ENCODE peak calls at places on chromosomes 3 and 15, in six cellular contexts. H is upper lobe of left lung, W is HepG2, T is HCT116, C is GM12878, K is K562. A is an unnamed sample.

GRCh38 chr3:73419179-73419803 is 205.4 kb downstream of the PDZRN3 start:
- ATAC-seq in C (no peak), K (no peak), W (no peak), H (no peak), T (no peak), A (peak)

GRCh38 chr3:11554236-11554610 is 89.5 kb downstream of the VGLL4 start:
- ATAC-seq in W (peak), K (no peak), T (no peak), H (no peak), C (no peak), A (no peak)

GRCh38 chr3:54771050-54771449 is 156.8 kb downstream of the LRTM1 start:
- ATAC-seq in W (no peak), C (no peak), K (no peak), T (no peak), H (no peak), A (no peak)

GRCh38 chr3:101870138-101870537 is 20.8 kb downstream of the NFKBIZ start:
- ATAC-seq in C (no peak), T (no peak), W (no peak), K (no peak), H (no peak), A (no peak)

GRCh38 chr15:58447244-58448010 is 15.6 kb downstream of the LIPC start:
- ATAC-seq in W (no peak), C (no peak), T (no peak), H (no peak), K (no peak), A (no peak)

GRCh38 chr3:16290827-16291196 is 25.8 kb downstream of the OXNAD1 start:
- ATAC-seq in K (no peak), H (no peak), T (no peak), C (peak), W (no peak), A (no peak)

GRCh38 chr3:58575986-58576652 is 1.1 kb downstream of the FAM107A start:
- ATAC-seq in K (no peak), H (no peak), T (no peak), W (no peak), C (no peak), A (no peak)

GRCh38 chr15:82646250-82647044 is 716 bp downstream of the CPEB1 start:
- ATAC-seq in C (no peak), H (peak), K (peak), W (no peak), T (peak), A (peak)

GRCh38 chr3:129352650-129353588 is 74.2 kb downstream of the HMCES start:
- ATAC-seq in H (no peak), K (no peak), C (no peak), T (no peak), W (peak), A (peak)

GRCh38 chr15:74619916-74620635 is 4.4 kb downstream of the CLK3 start:
- ATAC-seq in W (no peak), K (no peak), C (no peak), H (no peak), T (no peak), A (no peak)

GRCh38 chr15:79629687-79630086 is 197.6 kb downstream of the MINAR1 start:
- ATAC-seq in W (no peak), K (no peak), H (no peak), C (no peak), T (no peak), A (no peak)

GRCh38 chr3:149247025-149247710 is 25.5 kb upstream of the CP start:
- ATAC-seq in H (no peak), T (no peak), K (no peak), C (no peak), W (no peak), A (peak)

DNA sequence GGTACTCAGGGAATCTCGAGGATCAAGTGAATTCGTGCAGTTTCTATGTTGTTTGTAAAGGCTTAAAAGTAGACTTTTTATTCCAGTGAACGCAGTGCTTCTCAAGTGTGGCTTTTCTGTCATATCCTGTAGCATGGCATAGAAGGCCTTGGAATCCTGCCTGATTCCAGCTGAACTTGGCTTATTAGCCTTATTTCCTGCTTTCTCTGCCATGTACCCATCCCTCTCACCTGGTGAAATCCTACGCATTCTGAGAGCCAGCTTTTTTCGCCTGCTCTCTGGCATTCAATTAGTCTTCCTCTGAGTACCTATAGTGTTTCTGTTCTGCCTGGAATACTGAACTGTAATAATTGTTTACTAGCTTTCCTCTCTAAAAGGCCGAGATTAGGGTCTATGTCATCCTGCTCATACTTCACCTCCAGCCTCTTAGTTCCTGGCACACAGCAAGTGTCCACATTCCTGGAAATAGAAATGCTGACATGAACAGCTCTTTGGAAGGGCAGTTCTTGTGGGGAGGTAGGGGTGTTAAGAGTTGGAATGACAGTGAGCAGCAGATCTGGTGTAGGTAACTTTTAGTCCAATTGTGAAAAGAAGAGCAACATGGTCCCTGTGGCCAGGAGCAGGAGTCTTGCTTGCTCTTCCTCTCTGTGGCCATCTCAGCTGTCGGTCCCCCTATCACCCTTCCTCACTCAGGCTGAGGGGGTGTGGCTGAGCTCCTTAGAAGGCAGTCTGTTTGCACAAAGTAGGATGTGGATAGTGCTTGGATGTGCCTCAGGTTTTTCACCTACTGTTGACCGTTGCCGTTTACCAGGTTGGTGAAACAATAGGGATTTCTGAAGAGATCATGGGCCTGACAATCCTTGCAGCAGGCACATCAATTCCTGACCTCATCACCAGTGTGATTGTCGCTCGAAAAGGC is 30.4 kb downstream of the SLC24A1 start:
- ATAC-seq in C (no peak), W (no peak), H (no peak), T (no peak), K (peak), A (no peak)
- TF ChIP-seq POLR2A in C (no peak), W (no peak), H (no peak), T (no peak), K (peak), A (no peak)

DNA sequence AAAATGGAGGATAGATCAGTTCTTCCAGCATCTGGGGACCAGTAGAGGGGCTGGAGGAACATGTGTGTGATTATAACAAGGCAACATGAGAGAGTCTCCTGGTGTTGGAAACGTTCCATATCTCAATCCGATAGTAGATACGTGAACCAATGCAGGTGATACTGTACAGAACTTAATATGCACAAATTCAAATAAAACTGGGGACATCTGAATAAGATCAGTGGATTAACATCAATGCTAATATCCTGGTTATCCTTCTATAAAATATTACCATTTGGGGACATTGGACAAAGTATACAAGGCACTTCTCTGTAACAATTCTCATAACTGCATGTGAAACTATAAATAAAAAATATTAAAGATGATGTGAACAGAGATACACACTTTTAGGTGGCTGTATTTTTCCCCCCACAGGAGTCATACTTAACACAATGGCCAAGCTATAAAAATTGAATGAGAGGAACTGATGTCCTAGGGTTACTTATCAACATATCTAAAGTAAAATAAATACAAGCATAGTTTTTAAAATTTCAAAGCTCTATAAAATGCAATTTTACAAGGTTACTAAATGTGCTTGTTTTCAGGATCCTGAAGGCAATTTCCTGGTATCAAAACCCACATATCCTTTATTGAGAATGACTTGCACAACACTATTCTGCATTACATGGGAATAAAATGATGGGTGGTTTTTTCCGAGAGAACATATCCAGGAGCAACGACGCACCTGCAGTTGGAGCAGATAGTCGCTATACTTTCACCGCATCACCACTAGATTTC is 31.1 kb upstream of the TJP1 start:
- ATAC-seq in T (no peak), C (no peak), W (no peak), H (no peak), K (no peak), A (no peak)
- TF ChIP-seq POLR2AphosphoS5 in T (no peak), C (no peak), W (no peak), H (no peak), K (no peak), A (no peak)

DNA sequence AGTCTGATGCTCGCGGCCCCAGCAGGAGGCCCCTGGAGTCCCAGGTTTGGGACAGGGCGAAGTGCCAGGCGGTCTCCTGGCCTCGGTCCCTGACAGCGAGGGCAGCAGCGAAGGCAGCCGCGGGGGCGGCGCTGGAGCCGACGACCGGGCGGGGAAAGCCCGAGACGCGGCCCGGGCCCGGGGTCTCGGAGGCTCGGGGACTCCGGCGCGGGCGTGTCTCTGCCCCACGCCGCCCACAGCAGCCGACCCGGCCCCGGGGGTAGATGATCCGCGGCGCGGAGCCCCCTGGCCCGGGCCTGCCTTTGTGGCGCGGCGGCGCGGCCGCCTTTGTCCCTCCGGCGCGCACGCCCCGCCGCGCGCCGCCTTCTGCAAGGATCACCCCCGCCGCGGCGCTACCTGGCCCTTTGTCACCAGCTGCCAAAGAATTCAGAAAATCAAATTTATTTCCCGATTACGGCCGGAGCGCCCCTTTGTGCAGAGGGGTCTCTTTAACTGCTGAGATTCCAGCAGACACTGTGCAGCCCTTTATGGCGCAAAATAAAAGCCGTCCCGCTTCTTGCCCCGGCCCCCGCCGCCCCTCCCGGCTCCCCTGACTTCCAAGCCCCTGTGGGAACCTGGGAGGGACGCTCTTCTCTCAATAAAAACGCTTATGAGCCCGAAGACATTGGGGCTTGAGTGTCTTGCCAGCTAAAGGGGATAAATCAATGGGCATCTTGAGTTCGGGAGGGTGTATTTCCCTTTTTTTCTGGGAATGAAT is 68.3 kb downstream of the HES1 start:
- ATAC-seq in H (no peak), T (peak), C (no peak), K (no peak), W (peak), A (no peak)
- H3K4me3 ChIP-seq in H (no peak), T (peak), C (peak), K (no peak), W (no peak), A (no peak)

GRCh38 chr3:160447544-160447943 is 2.0 kb downstream of the TRIM59 start:
- ATAC-seq in K (no peak), T (no peak), W (no peak), C (no peak), H (no peak), A (no peak)

GRCh38 chr3:160451602-160452001 is 2.0 kb upstream of the TRIM59 start:
- ATAC-seq in K (no peak), T (no peak), C (no peak), H (no peak), W (no peak), A (no peak)

GRCh38 chr3:160448845-160449659 is 534 bp downstream of the TRIM59 start:
- ATAC-seq in H (peak), C (peak), T (peak), K (peak), W (peak), A (peak)

GRCh38 chr3:160450846-160451245 is 1.3 kb upstream of the TRIM59 start:
- ATAC-seq in T (no peak), W (no peak), H (no peak), K (no peak), C (no peak), A (no peak)

GRCh38 chr3:160449660-160450598 is at the start of gene TRIM59:
- ATAC-seq in T (peak), W (peak), C (peak), H (peak), K (peak), A (peak)
- TF ChIP-seq POLR2A in T (peak), W (peak), C (peak), H (no peak), K (peak), A (no peak)

GRCh38 chr15:72118400-72118978 is at the start of gene SENP8:
- ATAC-seq in H (peak), K (peak), C (peak), T (peak), W (peak), A (peak)
- TF ChIP-seq POLR2AphosphoS5 in H (no peak), K (peak), C (peak), T (peak), W (peak), A (no peak)

GRCh38 chr15:85690546-85691226 is 104.0 kb downstream of the KLHL25 start:
- ATAC-seq in K (no peak), C (peak), T (no peak), H (no peak), W (no peak), A (no peak)
- H3K4me3 ChIP-seq in K (no peak), C (peak), T (no peak), H (no peak), W (no peak), A (no peak)

GRCh38 chr3:186976802-186977201 is 46.5 kb downstream of the ST6GAL1 start:
- ATAC-seq in H (no peak), W (no peak), C (no peak), T (no peak), K (no peak), A (peak)

GRCh38 chr3:186973702-186974101 is 43.4 kb downstream of the ST6GAL1 start:
- ATAC-seq in K (no peak), W (no peak), H (no peak), T (no peak), C (no peak), A (no peak)

GRCh38 chr3:186971578-186971977 is 41.3 kb downstream of the ST6GAL1 start:
- ATAC-seq in W (no peak), K (no peak), H (no peak), C (no peak), T (no peak), A (peak)

GRCh38 chr3:186975726-186976125 is 45.4 kb downstream of the ST6GAL1 start:
- ATAC-seq in K (no peak), C (no peak), W (no peak), T (no peak), H (no peak), A (no peak)

DNA sequence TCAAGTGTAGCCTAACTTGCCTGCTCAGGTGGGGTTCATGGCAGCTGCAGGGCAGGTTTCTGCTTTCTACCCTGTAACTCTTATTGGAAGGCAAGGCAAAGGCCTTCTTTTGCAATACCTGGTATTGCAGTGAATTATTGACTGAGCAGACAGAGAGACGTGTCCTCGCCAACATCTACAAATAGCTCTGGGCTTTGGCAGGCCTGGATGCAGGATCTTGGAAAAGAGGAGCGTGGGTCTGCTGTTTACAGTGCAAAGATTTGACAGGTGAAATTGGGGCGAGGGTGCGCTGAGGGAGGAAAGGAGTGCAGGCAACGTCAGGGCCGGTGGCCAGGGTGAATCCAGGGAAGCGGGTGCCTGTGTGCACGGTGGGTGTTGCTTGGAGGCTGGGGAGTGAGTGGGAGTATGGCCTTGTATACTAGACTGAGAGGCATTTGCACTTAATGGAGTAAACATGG is 44.5 kb downstream of the ST6GAL1 start:
- ATAC-seq in W (peak), T (no peak), C (no peak), H (no peak), K (no peak), A (no peak)
- TF ChIP-seq POLR2A in W (no peak), T (no peak), C (no peak), H (no peak), K (no peak), A (no peak)

DNA sequence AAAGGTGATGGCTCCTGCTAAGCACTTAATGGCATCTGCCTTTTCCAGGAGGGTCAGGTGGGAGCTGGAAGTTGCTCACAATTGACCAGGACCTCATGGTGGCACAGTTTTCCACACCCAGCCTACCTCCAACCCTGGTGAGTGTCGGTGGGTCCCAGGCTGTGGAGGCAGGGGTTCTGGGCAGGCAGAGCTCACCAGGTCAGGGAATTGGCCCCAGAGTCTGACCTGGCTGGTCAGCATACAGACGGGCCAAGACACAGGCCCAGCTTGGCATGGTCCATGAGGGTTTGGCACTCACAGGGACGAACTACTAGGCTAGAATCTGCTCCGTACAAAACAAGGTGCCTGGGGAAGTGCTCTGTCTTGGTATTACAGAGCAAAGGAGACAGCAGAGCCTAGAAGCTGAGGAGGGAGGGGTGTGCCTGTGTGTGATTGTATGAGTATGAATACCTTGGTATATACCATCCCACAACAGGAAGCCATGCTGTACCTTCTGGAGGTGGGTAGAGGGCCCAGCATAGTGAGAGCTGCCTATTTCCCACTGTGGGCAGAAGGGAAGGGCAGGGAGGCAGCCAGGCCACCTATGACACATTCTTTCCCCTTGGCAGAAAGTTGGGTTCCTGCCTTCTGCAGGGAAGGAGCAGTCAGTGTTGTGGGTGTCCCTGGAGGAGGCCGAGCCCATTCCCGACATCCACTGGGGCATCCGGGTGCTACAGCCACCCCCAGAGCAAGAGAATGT is 6.5 kb downstream of the APEH start:
- ATAC-seq in H (no peak), W (no peak), C (no peak), K (no peak), T (no peak), A (no peak)
- TF ChIP-seq POLR2AphosphoS5 in H (no peak), W (peak), C (no peak), K (no peak), T (no peak), A (no peak)

A was measured in gastroesophageal sphincter.